ENCODE peak calls at places on chromosome 14, in eight cellular contexts. B, H, Z, F, L, W, D and Y are unnamed samples.

GRCh38 chr14:104651876-104652260 is 37.5 kb upstream of the INF2 start:
- DNase-seq in L (no peak), H (no peak), W (no peak), D (no peak), B (peak; percentile 55), Z (no peak), F (no peak), Y (no peak)

GRCh38 chr14:24013654-24014514 is 25.2 kb downstream of the DHRS4L2 start:
- DNase-seq in D (peak; percentile 23), Z (peak; percentile 70), B (peak; percentile 89), L (peak; percentile 86), F (peak; percentile 64), W (peak; percentile 83), H (peak; percentile 32), Y (peak; percentile 15)

GRCh38 chr14:96754845-96755184 is 42.4 kb upstream of the VRK1 start:
- DNase-seq in F (peak; percentile 82), Z (no peak), B (peak; percentile 46), D (no peak), W (no peak), L (no peak), H (no peak), Y (no peak)

GRCh38 chr14:105119410-105120025 is 49.1 kb downstream of the JAG2 start:
- DNase-seq in H (no peak), Z (no peak), D (no peak), F (no peak), L (no peak), B (no peak), W (no peak), Y (no peak)

GRCh38 chr14:86675059-86675458 is 1145.1 kb downstream of the FLRT2 start:
- DNase-seq in H (no peak), Z (no peak), F (no peak), D (no peak), L (no peak), W (no peak), B (peak; percentile 35), Y (no peak)

GRCh38 chr14:91088585-91088984 is 25.3 kb upstream of the DGLUCY start:
- DNase-seq in F (no peak), Z (no peak), B (no peak), H (no peak), W (no peak), D (no peak), L (no peak), Y (no peak)

GRCh38 chr14:61374284-61374683 is 52.9 kb downstream of the PRKCH start:
- DNase-seq in B (peak; percentile 11), D (no peak), F (no peak), W (no peak), Z (no peak), H (no peak), L (no peak), Y (no peak)

GRCh38 chr14:73253721-73254120 is 16.4 kb downstream of the PAPLN start:
- DNase-seq in B (no peak), D (no peak), F (no peak), L (no peak), W (no peak), Z (no peak), H (no peak), Y (no peak)